ENCODE peak calls at places on chromosomes 12 and 14, in nine cellular contexts. G is transverse colon, F is stomach, J is IMR-90, R is lower leg skin, Y is body of pancreas, S is GM12891, N is HepG2, D is gastrocnemius medialis. K is an unnamed sample.

GRCh38 chr12:125083092-125083491 is 17.9 kb downstream of the AACS start:
- DNase-seq in G (no peak), F (no peak), J (no peak), R (no peak), Y (no peak), S (no peak), N (no peak), D (no peak), K (no peak)

GRCh38 chr12:117069926-117070900 is 29.0 kb downstream of the TESC start:
- DNase-seq in G (peak; percentile 23), F (peak; percentile 54), J (no peak), R (no peak), Y (no peak), S (no peak), N (no peak), D (no peak), K (no peak)

GRCh38 chr12:76037130-76038105 is 5.8 kb upstream of the PHLDA1 start:
- DNase-seq in G (no peak), F (no peak), J (peak; percentile 87), R (no peak), Y (peak; percentile 28), S (no peak), N (peak; percentile 77), D (no peak), K (no peak)

GRCh38 chr12:113310489-113310888 is 24.4 kb downstream of the SLC8B1 start:
- DNase-seq in G (no peak), F (no peak), J (no peak), R (no peak), Y (no peak), S (no peak), N (peak; percentile 15), D (no peak), K (no peak)

GRCh38 chr12:92928962-92929915 is at the start of gene EEA1:
- DNase-seq in G (peak; percentile 98), F (peak; percentile 97), J (peak; percentile 95), R (peak; percentile 95), Y (peak; percentile 98), S (peak; percentile 91), N (peak; percentile 91), D (peak; percentile 96), K (peak; percentile 91)

GRCh38 chr12:93122569-93123091 is 193.5 kb upstream of the EEA1 start:
- DNase-seq in G (no peak), F (no peak), J (no peak), R (peak; percentile 43), Y (peak; percentile 29), S (no peak), N (peak; percentile 81), D (no peak), K (no peak)

GRCh38 chr12:26017484-26018211 is 59.2 kb downstream of the RASSF8 start:
- DNase-seq in G (no peak), F (no peak), J (peak; percentile 36), R (no peak), Y (peak; percentile 16), S (no peak), N (peak; percentile 50), D (no peak), K (no peak)

GRCh38 chr12:8677362-8677761 is 14.7 kb upstream of the MFAP5 start:
- DNase-seq in G (no peak), F (no peak), J (no peak), R (no peak), Y (no peak), S (no peak), N (no peak), D (no peak), K (no peak)

GRCh38 chr12:119328111-119328510 is 6.4 kb upstream of the CCDC60 start:
- DNase-seq in G (peak; percentile 8), F (no peak), J (no peak), R (no peak), Y (peak; percentile 18), S (no peak), N (peak; percentile 6), D (no peak), K (peak; percentile 25)

GRCh38 chr14:67618617-67619063 is 1.1 kb upstream of the ARG2 start:
- DNase-seq in G (no peak), F (no peak), J (peak; percentile 79), R (no peak), Y (peak; percentile 10), S (peak; percentile 34), N (peak; percentile 75), D (no peak), K (peak; percentile 16)

DNA sequence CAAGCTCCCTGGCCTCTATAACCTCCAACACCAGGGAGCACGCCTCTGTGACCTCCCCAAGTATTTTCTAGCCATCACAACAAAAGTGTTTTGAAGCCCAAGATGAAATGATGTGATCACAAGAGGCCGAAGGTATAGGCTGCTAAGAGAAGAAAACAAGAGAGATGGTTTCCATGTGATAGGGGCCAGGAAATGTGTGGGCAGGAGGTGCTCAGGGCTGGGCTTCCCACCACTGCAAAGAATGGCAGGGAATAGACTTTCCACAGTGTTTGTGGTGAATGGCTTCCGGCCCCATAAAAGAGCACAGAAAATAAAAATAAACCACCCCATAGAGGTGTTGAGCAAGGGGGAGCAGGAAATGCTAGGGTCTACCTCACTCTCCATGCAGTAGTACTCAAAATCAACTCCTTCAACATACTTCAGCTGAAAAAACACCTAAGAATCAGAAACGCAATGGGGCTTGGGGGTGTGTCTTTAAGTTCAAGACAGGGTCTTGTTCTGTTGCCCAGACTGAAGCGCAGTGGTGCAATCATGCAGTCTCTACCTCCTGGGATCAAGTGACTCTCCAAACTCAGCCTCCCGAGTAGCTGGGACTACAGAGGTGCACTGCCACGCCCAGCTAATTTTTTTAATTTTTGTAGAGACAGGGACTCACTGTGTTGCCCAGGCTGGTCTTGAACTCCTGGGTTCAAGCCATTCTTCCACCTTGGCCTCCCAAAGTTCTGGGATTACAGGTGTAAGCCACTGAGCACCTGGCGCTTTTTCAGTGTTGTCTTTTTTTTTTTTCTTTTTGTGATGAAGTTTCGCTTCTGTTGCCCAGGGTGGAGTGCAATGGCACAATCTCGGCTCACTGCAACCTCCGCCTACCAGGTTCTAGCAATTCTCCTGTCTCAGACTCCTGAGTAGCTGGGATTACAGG is 27.1 kb downstream of the DAD1 start:
- DNase-seq in G (peak; percentile 46), F (no peak), J (no peak), R (no peak), Y (no peak), S (no peak), N (peak; percentile 60), D (no peak), K (no peak)
- TF ChIP-seq POLR2A in G (no peak), F (no peak), J (no peak), R (no peak), Y (no peak), S (no peak), N (no peak), D (no peak), K (no peak)

DNA sequence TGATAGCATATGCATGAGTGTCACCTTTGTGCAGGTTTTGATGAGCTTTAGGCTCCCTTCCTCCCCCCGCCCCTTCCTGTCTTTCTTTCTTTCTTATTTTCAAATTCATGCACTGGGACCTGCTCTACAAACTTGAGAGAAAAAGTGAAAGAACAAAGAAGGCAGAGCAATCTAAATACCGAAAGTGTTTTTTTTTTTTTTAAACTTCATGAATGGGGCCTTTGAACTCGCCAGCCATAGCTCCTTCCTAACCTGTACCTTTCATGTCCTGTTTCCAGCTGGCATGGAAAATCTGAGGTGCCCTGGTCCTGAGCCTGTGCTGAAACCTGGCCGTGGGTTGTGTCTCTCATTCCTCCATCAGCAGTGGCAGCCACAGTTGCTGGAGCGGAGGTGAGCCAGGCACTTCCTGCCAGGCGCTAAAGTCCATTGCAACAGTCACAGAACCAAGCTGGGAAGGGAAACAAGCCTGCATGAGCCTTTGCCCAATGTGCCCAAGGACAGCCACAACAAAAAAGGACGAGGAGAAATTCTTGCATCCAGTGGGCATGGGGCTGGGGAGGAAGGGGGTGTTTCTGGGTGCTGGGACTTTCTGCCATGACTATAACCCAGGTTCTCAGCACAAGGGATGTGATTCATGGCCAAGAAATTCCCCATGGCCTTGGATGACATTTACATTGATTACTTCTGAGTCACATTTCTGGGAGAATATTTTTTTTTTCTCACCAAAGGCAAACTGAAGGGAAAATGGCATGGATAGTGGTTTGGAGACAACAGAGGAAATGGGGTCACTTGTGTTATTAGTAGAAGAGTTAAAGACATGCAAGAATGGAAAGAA is 102.7 kb downstream of the TMEM30B start:
- DNase-seq in G (no peak), F (no peak), J (peak; percentile 99), R (no peak), Y (no peak), S (no peak), N (peak; percentile 85), D (peak; percentile 50), K (peak; percentile 65)
- TF ChIP-seq POLR2A in G (no peak), F (no peak), J (no peak), R (no peak), Y (no peak), S (no peak), N (no peak), D (no peak), K (peak; percentile 38)

GRCh38 chr12:56080556-56081138 is 682 bp downstream of the ERBB3 start:
- DNase-seq in G (peak; percentile 81), F (peak; percentile 70), J (no peak), R (no peak), Y (peak; percentile 80), S (no peak), N (peak; percentile 96), D (no peak), K (no peak)
- TF ChIP-seq POLR2A in G (peak; percentile 84), F (no peak), J (no peak), R (no peak), Y (peak; percentile 19), S (no peak), N (peak; percentile 55), D (no peak), K (no peak)

GRCh38 chr14:81172353-81172752 is 48.4 kb downstream of the GTF2A1 start:
- DNase-seq in G (no peak), F (no peak), J (peak; percentile 30), R (no peak), Y (no peak), S (no peak), N (no peak), D (no peak), K (no peak)

GRCh38 chr14:81169267-81169666 is 51.5 kb downstream of the GTF2A1 start:
- DNase-seq in G (no peak), F (no peak), J (no peak), R (no peak), Y (no peak), S (no peak), N (no peak), D (no peak), K (no peak)

GRCh38 chr14:81170829-81171195 is 49.9 kb downstream of the GTF2A1 start:
- DNase-seq in G (no peak), F (no peak), J (no peak), R (no peak), Y (no peak), S (no peak), N (no peak), D (no peak), K (no peak)

GRCh38 chr14:81169711-81170103 is 51.1 kb downstream of the GTF2A1 start:
- DNase-seq in G (peak; percentile 70), F (peak; percentile 58), J (peak; percentile 7), R (peak; percentile 71), Y (peak; percentile 73), S (no peak), N (no peak), D (peak; percentile 57), K (no peak)

DNA sequence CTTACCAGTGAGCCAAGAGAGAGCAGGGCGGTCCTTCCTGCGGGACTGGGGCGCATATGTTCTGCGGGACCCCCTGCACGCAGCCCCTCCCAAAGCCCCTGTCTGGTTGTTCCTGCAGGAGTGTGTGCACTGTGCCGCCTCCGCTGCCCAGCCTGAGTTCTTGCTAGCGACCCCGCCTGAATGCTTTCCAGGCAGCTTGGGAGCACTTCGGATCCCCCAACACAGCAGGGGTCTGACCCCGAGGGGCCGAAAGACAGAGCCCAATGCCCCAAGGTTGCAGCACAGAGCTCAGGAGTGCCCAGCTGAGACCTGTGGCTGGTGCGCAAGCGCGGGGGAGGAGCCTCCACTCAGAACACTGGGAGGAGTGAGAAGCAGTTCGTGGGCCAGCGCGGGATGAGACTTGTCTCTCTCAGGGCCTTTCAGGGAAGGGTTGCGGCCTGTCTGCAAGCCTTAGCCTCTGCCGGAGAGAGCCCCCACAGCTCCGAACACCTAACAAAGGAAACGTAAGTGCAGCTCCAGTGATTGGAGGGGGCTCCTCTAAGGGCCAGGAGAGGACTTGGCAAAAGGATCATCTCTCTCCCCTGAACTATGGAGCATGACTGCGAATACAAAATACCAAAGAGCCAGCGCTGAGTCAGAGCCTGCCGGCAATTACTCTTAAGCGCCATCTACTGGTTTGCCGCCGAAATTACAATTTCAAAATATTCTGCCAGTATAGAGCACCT is 50.5 kb downstream of the GTF2A1 start:
- DNase-seq in G (peak; percentile 93), F (peak; percentile 92), J (peak; percentile 82), R (peak; percentile 92), Y (peak; percentile 94), S (peak; percentile 44), N (peak; percentile 84), D (peak; percentile 93), K (peak; percentile 50)
- TF ChIP-seq POLR2A in G (peak; percentile 70), F (no peak), J (peak; percentile 62), R (peak; percentile 64), Y (peak; percentile 44), S (peak; percentile 83), N (peak; percentile 96), D (peak; percentile 75), K (peak; percentile 79)